ENCODE peak calls at places on chromosomes 5 and 9, in nine cellular contexts. Q is fibroblast of villous mesenchyme; E is CD4-positive, CD25-positive, alpha-beta regulatory T cell; B is IMR-90; Z is psoas muscle; D is SK-N-SH; R is adipocyte; N is mesenchymal stem cell; X is upper lobe of left lung. P is an unnamed sample.

GRCh38 chr9:86626802-86627201 is 272.6 kb upstream of the TUT7 start:
- DNase-seq in Q (no peak), R (no peak), Z (no peak), B (no peak), E (no peak), D (no peak), X (no peak), N (no peak), P (no peak)

GRCh38 chr5:98296426-98296825 is 477.0 kb upstream of the RGMB start:
- DNase-seq in B (peak), X (no peak), E (no peak), N (peak), D (no peak), Q (peak), Z (no peak), R (peak), P (peak)

GRCh38 chr9:134502261-134503211 is 139.1 kb upstream of the COL5A1 start:
- DNase-seq in X (peak), Q (peak), N (peak), E (no peak), R (peak), D (peak), B (peak), Z (peak), P (peak)

GRCh38 chr5:110611817-110612216 is 114.7 kb downstream of the TMEM232 start:
- DNase-seq in Z (no peak), B (no peak), X (no peak), Q (no peak), R (no peak), D (no peak), N (no peak), E (no peak), P (no peak)

GRCh38 chr9:16267336-16268036 is 603.0 kb downstream of the BNC2 start:
- DNase-seq in B (peak), E (no peak), Z (no peak), R (peak), N (peak), X (peak), Q (peak), D (peak), P (peak)

GRCh38 chr9:68750786-68751185 is 45.7 kb downstream of the PIP5K1B start:
- DNase-seq in R (no peak), B (no peak), E (no peak), X (no peak), Z (no peak), D (no peak), N (peak), Q (no peak), P (no peak)

GRCh38 chr9:88808019-88808656 is 183.1 kb upstream of the S1PR3 start:
- DNase-seq in R (peak), X (no peak), Q (peak), E (no peak), N (no peak), Z (no peak), B (no peak), D (peak), P (peak)

GRCh38 chr9:109166771-109167601 is at the start of gene FRRS1L:
- DNase-seq in E (no peak), N (no peak), Q (no peak), B (no peak), R (peak), Z (no peak), X (no peak), D (peak), P (no peak)

GRCh38 chr5:59126665-59127354 is 543.9 kb downstream of the RAB3C start:
- DNase-seq in B (peak), N (peak), R (peak), E (no peak), X (no peak), D (no peak), Q (peak), Z (no peak), P (peak)

GRCh38 chr5:72228957-72229356 is 91.1 kb downstream of the MRPS27 start:
- DNase-seq in X (no peak), N (no peak), B (no peak), R (no peak), E (no peak), D (no peak), Z (no peak), Q (no peak), P (no peak)
- H3K4me3 ChIP-seq in X (no peak), N (no peak), B (no peak), R (no peak), E (no peak), D (no peak), Z (no peak), Q (no peak), P (no peak)

GRCh38 chr5:75236322-75237316 is at the start of gene ANKRD31:
- DNase-seq in R (peak), N (peak), Z (peak), B (peak), D (peak), Q (peak), E (peak), X (peak), P (peak)

GRCh38 chr5:75239681-75240080 is 3.0 kb upstream of the ANKRD31 start:
- DNase-seq in R (no peak), D (no peak), Q (no peak), B (no peak), X (no peak), N (no peak), Z (no peak), E (no peak), P (no peak)

GRCh38 chr5:75234251-75234650 is 2.4 kb downstream of the ANKRD31 start:
- DNase-seq in R (no peak), N (no peak), B (no peak), X (no peak), Q (no peak), E (no peak), D (no peak), Z (no peak), P (no peak)

GRCh38 chr5:75235711-75236110 is 967 bp downstream of the ANKRD31 start:
- DNase-seq in B (no peak), N (no peak), D (peak), E (no peak), Z (no peak), X (no peak), Q (no peak), R (no peak), P (no peak)
- H3K4me3 ChIP-seq in B (no peak), N (peak), D (no peak), E (peak), Z (peak), X (no peak), Q (no peak), R (no peak), P (no peak)

GRCh38 chr5:172807766-172808311 is 26.2 kb upstream of the ERGIC1 start:
- DNase-seq in Q (no peak), X (no peak), E (no peak), D (no peak), R (no peak), B (no peak), Z (no peak), N (no peak), P (no peak)

GRCh38 chr5:172809774-172810173 is 24.3 kb upstream of the ERGIC1 start:
- DNase-seq in Z (no peak), R (no peak), E (no peak), B (no peak), N (no peak), X (no peak), Q (no peak), D (no peak), P (no peak)

GRCh38 chr5:172805736-172806255 is 28.3 kb upstream of the ERGIC1 start:
- DNase-seq in Z (no peak), X (no peak), B (no peak), D (no peak), E (no peak), N (no peak), Q (no peak), R (no peak), P (no peak)

GRCh38 chr5:172805018-172805683 is 28.9 kb upstream of the ERGIC1 start:
- DNase-seq in Q (no peak), B (no peak), D (no peak), R (no peak), X (no peak), N (no peak), Z (no peak), E (no peak), P (no peak)

DNA sequence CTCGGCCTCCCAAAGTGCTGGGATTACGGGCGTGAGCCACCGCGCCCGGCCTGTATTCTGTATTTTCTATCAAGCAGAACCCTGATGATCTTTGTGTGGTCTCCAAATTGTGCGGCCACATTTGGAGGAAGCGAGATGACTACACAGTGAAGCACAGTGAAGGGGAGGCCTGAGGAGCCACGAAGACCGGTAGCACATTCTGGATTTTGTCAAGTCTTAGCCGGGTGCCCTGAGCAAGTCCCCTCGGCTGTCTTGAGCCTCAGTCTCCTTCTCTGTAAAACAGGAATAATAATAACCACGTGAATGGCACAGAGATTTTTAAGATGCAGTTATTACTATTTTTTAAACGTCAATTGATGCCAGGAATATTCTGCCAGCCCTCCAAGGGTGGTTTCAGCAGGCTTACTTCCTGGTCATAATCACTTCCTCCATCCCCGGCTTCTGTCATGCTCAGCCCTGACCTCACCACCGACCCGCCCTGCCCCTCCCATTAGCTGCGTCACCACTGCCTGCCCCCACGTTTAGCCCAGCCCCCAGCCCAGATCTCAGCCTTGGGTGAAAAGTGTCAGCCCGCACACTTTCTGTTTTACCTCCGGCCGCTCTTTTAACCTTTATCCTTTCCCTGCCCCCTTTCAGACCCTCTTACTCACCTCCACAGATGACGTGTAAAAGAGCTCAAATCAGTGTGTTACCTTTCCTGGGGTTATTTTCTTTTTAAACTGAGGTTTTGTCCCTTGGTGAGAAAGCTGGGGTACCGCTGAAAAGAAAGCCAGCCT is 27.0 kb upstream of the ERGIC1 start:
- DNase-seq in R (peak), Q (peak), X (peak), E (peak), B (peak), N (peak), D (no peak), Z (peak), P (peak)
- H3K4me3 ChIP-seq in R (peak), Q (peak), X (peak), E (peak), B (no peak), N (peak), D (no peak), Z (peak), P (no peak)

GRCh38 chr9:129838707-129839259 is 3.5 kb downstream of the USP20 start:
- DNase-seq in B (peak), D (no peak), E (no peak), R (peak), Q (peak), Z (no peak), X (no peak), N (peak), P (peak)

GRCh38 chr9:129835128-129835859 is at the start of the genes C9orf78 and USP20:
- DNase-seq in D (peak), N (peak), R (peak), E (peak), Z (peak), B (peak), X (peak), Q (peak), P (peak)

GRCh38 chr9:129834489-129835127 is 467 bp downstream of the C9orf78 start:
- DNase-seq in X (no peak), D (peak), R (no peak), E (peak), Z (no peak), N (no peak), B (no peak), Q (no peak), P (no peak)

GRCh38 chr9:129835860-129836223 is 584 bp downstream of the USP20 start:
- DNase-seq in R (no peak), E (no peak), X (peak), Q (peak), B (peak), Z (no peak), D (peak), N (peak), P (no peak)

GRCh38 chr9:129836342-129837007 is 1.2 kb downstream of the USP20 start:
- DNase-seq in Q (no peak), E (peak), R (peak), D (no peak), N (no peak), B (no peak), Z (no peak), X (peak), P (no peak)
- H3K4me3 ChIP-seq in Q (peak), E (peak), R (peak), D (peak), N (peak), B (peak), Z (peak), X (peak), P (peak)

DNA sequence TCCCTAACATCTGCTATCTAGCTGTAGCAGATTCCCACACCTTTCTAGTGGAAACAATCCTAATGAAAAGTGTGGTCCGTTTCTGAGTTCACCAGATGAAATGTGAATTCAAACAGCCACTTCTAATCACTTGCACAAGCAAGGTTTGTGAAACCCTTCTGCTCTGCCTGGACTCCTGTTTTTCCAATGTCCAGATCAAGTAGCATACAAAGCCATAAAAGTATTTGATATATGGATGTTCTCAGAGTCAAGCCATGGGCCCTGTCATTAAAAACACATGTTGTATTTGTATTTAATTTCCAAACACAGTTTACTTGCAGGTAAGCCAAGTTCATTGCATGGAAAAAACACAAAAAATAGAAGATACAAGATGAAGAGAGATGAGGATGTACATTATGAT is 570.4 kb downstream of the NR2F1-AS1 start:
- DNase-seq in Z (no peak), D (no peak), E (no peak), R (no peak), N (no peak), X (no peak), B (no peak), Q (peak), P (no peak)
- H3K4me3 ChIP-seq in Z (no peak), D (no peak), E (no peak), R (no peak), N (no peak), X (no peak), B (no peak), Q (no peak), P (no peak)

GRCh38 chr5:155068616-155069100 is 55.1 kb downstream of the KIF4B start:
- DNase-seq in Z (no peak), E (no peak), B (no peak), D (no peak), N (no peak), Q (no peak), X (no peak), R (no peak), P (no peak)

GRCh38 chr5:155066886-155067595 is 53.5 kb downstream of the KIF4B start:
- DNase-seq in Z (no peak), B (no peak), Q (no peak), X (no peak), E (no peak), N (no peak), D (no peak), R (no peak), P (no peak)

GRCh38 chr5:155069961-155070360 is 56.4 kb downstream of the KIF4B start:
- DNase-seq in Z (no peak), D (no peak), E (no peak), B (no peak), Q (no peak), X (no peak), N (no peak), R (peak), P (no peak)

GRCh38 chr5:155076379-155076778 is 62.8 kb downstream of the KIF4B start:
- DNase-seq in X (no peak), Z (no peak), R (no peak), Q (no peak), E (no peak), D (no peak), B (no peak), N (no peak), P (no peak)

GRCh38 chr5:155070781-155071180 is 57.2 kb downstream of the KIF4B start:
- DNase-seq in B (no peak), E (no peak), N (no peak), Q (no peak), D (no peak), X (no peak), Z (no peak), R (no peak), P (no peak)
- H3K4me3 ChIP-seq in B (no peak), E (no peak), N (no peak), Q (no peak), D (no peak), X (no peak), Z (no peak), R (no peak), P (no peak)

GRCh38 chr5:67234671-67235176 is 38.1 kb upstream of the CD180 start:
- DNase-seq in E (no peak), D (no peak), X (no peak), B (peak), Z (peak), Q (peak), N (peak), R (peak), P (peak)
- H3K4me3 ChIP-seq in E (no peak), D (no peak), X (peak), B (peak), Z (peak), Q (no peak), N (peak), R (peak), P (peak)